ENCODE peak calls at places on chromosomes 4 and X, in ten cellular contexts. X, M, T, F, B, A, P, Q, U and R are unnamed samples.
A peak's percentile ranks its signal among the peaks of the same experiment; 100 is the strongest.

GRCh38 chr4:17197070-17197469 is 298.6 kb upstream of the LDB2 start:
- DNase-seq in T (no peak), F (no peak), P (no peak), Q (no peak), X (no peak), A (no peak), B (no peak), M (no peak), U (no peak), R (no peak)

GRCh38 chr4:89723096-89723495 is 113.9 kb downstream of the SNCA start:
- DNase-seq in M (no peak), P (no peak), B (no peak), A (no peak), X (no peak), Q (no peak), U (no peak), F (no peak), T (no peak), R (no peak)

GRCh38 chr4:153137168-153137567 is 67.1 kb upstream of the TRIM2 start:
- DNase-seq in Q (no peak), U (no peak), X (peak; percentile 83), A (no peak), M (peak; percentile 35), T (no peak), P (peak; percentile 45), B (no peak), F (no peak), R (no peak)

GRCh38 chrX:17291998-17292658 is 82.9 kb upstream of the NHS start:
- DNase-seq in B (peak; percentile 14), X (no peak), Q (no peak), F (no peak), A (no peak), P (no peak), T (no peak), M (no peak), U (no peak), R (no peak)

GRCh38 chrX:8848921-8849320 is 47.7 kb upstream of the FAM9A start:
- DNase-seq in A (no peak), P (no peak), T (no peak), M (no peak), Q (no peak), U (no peak), B (no peak), F (no peak), X (peak; percentile 19), R (no peak)

GRCh38 chrX:110915120-110915519 is 119.5 kb upstream of the CHRDL1 start:
- DNase-seq in P (no peak), B (no peak), T (no peak), A (no peak), M (no peak), Q (no peak), U (no peak), F (no peak), X (peak; percentile 69), R (no peak)

GRCh38 chr4:28675582-28675981 is 1814.9 kb downstream of the STIM2 start:
- DNase-seq in U (no peak), Q (no peak), F (no peak), M (no peak), B (no peak), T (no peak), X (peak; percentile 67), P (no peak), A (no peak), R (no peak)

GRCh38 chr4:42541647-42542046 is 115.3 kb downstream of the ATP8A1 start:
- DNase-seq in U (no peak), Q (no peak), X (no peak), T (no peak), A (no peak), P (no peak), F (no peak), B (no peak), M (no peak), R (no peak)

GRCh38 chr4:173420324-173420752 is 21.4 kb upstream of the SCRG1 start:
- DNase-seq in P (no peak), F (no peak), M (no peak), A (no peak), B (no peak), T (no peak), X (peak; percentile 28), U (no peak), Q (no peak), R (no peak)

GRCh38 chr4:110636231-110636676 is 13.4 kb upstream of the PITX2 start:
- DNase-seq in P (no peak), A (peak; percentile 52), U (no peak), Q (no peak), F (no peak), B (no peak), M (no peak), T (no peak), X (no peak), R (no peak)

GRCh38 chrX:131918839-131919238 is 104.3 kb upstream of the STK26 start:
- DNase-seq in T (no peak), B (no peak), X (no peak), F (no peak), A (no peak), M (no peak), P (no peak), Q (no peak), U (no peak), R (no peak)

GRCh38 chrX:46256875-46257274 is 288.3 kb downstream of the ZNF674 start:
- DNase-seq in F (no peak), X (no peak), B (no peak), Q (no peak), P (no peak), T (no peak), U (no peak), M (no peak), A (no peak), R (no peak)

GRCh38 chrX:153766098-153766817 is 2.2 kb downstream of the PLXNB3 start:
- DNase-seq in F (peak; percentile 51), Q (no peak), X (peak; percentile 71), T (no peak), U (peak; percentile 57), M (no peak), P (peak; percentile 65), A (peak; percentile 49), B (no peak), R (peak; percentile 36)

GRCh38 chrX:69615779-69616519 is at the start of gene EDA:
- DNase-seq in X (peak; percentile 34), F (peak; percentile 84), M (no peak), Q (peak; percentile 78), U (peak; percentile 84), T (peak; percentile 72), A (peak; percentile 93), B (peak; percentile 82), P (peak; percentile 94), R (peak; percentile 84)

GRCh38 chr4:114225462-114225861 is 246.0 kb upstream of the ARSJ start:
- DNase-seq in A (no peak), M (no peak), Q (no peak), T (no peak), U (no peak), P (no peak), X (no peak), B (no peak), F (no peak), R (no peak)

GRCh38 chrX:129925305-129926092 is 19.5 kb downstream of the UTP14A start:
- DNase-seq in B (peak; percentile 80), A (peak; percentile 70), T (peak; percentile 82), X (peak; percentile 81), P (peak; percentile 87), U (peak; percentile 77), M (peak; percentile 36), F (no peak), Q (peak; percentile 42), R (peak; percentile 67)

GRCh38 chr4:168832746-168833575 is 177.1 kb downstream of the CBR4 start:
- DNase-seq in B (peak; percentile 60), Q (peak; percentile 25), M (no peak), P (peak; percentile 87), X (no peak), A (peak; percentile 67), U (peak; percentile 78), T (no peak), F (peak; percentile 59), R (peak; percentile 23)

GRCh38 chr4:86592553-86593249 is 1.4 kb upstream of the PTPN13 start:
- DNase-seq in P (no peak), T (no peak), A (no peak), U (no peak), Q (no peak), X (peak; percentile 6), B (no peak), M (no peak), F (no peak), R (no peak)

GRCh38 chr4:96983830-96984229 is 1143.9 kb downstream of the PDHA2 start:
- DNase-seq in B (no peak), Q (no peak), M (no peak), T (no peak), X (no peak), A (no peak), P (no peak), U (no peak), F (no peak), R (no peak)
- H3K4me3 ChIP-seq in B (peak overlapping the region; percentile 24), Q (no peak overlapping the region), M (no peak overlapping the region), T (no peak overlapping the region), X (no peak overlapping the region), A (no peak overlapping the region), P (no peak overlapping the region), U (no peak overlapping the region), F (no peak overlapping the region), R (no peak overlapping the region)

GRCh38 chr4:65880594-65880993 is 210.3 kb upstream of the EPHA5 start:
- DNase-seq in X (no peak), M (no peak), F (no peak), B (no peak), A (no peak), P (no peak), Q (no peak), T (no peak), U (no peak), R (no peak)
- TF ChIP-seq CTCF in X (no peak), M (no peak), F (no peak), B (no peak), A (no peak), P (no peak), Q (no peak), T (no peak), U (no peak), R (no peak)

GRCh38 chrX:41164469-41164868 is 79.2 kb downstream of the USP9X start:
- DNase-seq in Q (peak; percentile 17), U (no peak), A (no peak), M (no peak), T (no peak), B (no peak), F (no peak), P (no peak), X (no peak), R (no peak)
- H3K36me3 ChIP-seq in Q (no peaks in the 10 kb centered on the region), U (peaks cover 14% of the 10 kb centered on the region), A (peaks cover 75% of the 10 kb centered on the region), M (no peaks in the 10 kb centered on the region), T (peaks cover under 1% of the 10 kb centered on the region), B (no peaks in the 10 kb centered on the region), F (peaks cover 42% of the 10 kb centered on the region), P (peaks cover 61% of the 10 kb centered on the region), X (peaks cover 8% of the 10 kb centered on the region), R (peaks cover 46% of the 10 kb centered on the region)

DNA sequence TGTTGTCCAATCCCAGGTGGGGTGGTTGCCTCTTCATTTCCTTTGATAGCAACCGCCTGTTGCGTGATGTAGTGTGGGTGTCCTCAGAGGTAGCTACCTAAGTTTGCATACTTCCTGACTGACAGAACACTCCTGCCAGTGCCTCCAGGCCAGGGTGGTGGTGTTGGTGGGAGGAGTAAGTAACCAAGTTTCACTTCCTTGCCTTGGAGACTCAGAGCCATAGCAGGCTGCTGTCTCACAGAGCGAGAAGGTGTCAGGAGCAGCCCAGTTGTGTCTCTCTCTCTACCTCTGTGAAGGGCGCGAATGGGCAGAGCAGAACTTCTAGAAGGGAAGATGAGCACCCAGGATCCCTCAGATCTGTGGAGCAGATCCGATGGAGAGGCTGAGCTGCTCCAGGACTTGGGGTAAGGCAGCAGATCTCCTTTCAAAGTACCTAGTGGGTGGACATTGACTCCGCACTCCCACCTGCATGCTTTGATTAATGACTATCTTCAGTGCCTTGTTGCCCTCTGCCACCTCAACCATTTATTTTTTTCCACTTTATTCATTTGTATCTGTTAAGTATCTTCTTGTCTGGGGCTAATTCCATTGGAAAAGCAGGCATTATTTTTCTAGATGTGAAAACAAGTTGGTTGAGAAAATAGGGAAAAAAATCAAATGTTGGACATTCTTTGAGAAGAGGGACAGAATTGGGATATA is at the start of gene DAPP1:
- DNase-seq in U (peak; percentile 73), P (peak; percentile 51), F (peak; percentile 60), Q (no peak), A (no peak), X (no peak), B (no peak), M (peak; percentile 94), T (peak; percentile 60), R (no peak)
- H3K4me3 ChIP-seq in U (peak within 1 kb of the TSS; percentile 45), P (no peak within 1 kb of the TSS), F (peak within 1 kb of the TSS; percentile 20), Q (no peak within 1 kb of the TSS), A (peak within 1 kb of the TSS; percentile 30), X (no peak within 1 kb of the TSS), B (no peak within 1 kb of the TSS), M (peak within 1 kb of the TSS; percentile 96), T (peak within 1 kb of the TSS; percentile 1), R (no peak within 1 kb of the TSS)